ENCODE peak calls at places on chromosomes 12 and 14, in five cellular contexts. One of them, this sample, is unnamed.

GRCh38 chr12:116864371-116865160 is 16.7 kb downstream of the HRK start:
- DNase-seq in stimulated activated CD8-positive, alpha-beta memory T cell treated with anti-CD3 and anti-CD28 coated beads, Interleukin-15, amount 100 ng/mL, for 4 hours: no peak
- DNase-seq in substantia nigra: no peak
- DNase-seq in left cardiac atrium: no peak
- DNase-seq in WTC11: no peak
- DNase-seq in this sample: no peak

GRCh38 chr14:97796511-97796910 is 999.3 kb downstream of the VRK1 start:
- DNase-seq in stimulated activated CD8-positive, alpha-beta memory T cell treated with anti-CD3 and anti-CD28 coated beads, Interleukin-15, amount 100 ng/mL, for 4 hours: no peak
- DNase-seq in substantia nigra: no peak
- DNase-seq in left cardiac atrium: no peak
- DNase-seq in WTC11: no peak
- DNase-seq in this sample: no peak

GRCh38 chr12:119207161-119207560 is 28.4 kb downstream of the HSPB8 start:
- DNase-seq in stimulated activated CD8-positive, alpha-beta memory T cell treated with anti-CD3 and anti-CD28 coated beads, Interleukin-15, amount 100 ng/mL, for 4 hours: no peak
- DNase-seq in substantia nigra: no peak
- DNase-seq in left cardiac atrium: no peak
- DNase-seq in WTC11: no peak
- DNase-seq in this sample: no peak

GRCh38 chr14:81886588-81886987 is 352.9 kb upstream of the SEL1L start:
- DNase-seq in stimulated activated CD8-positive, alpha-beta memory T cell treated with anti-CD3 and anti-CD28 coated beads, Interleukin-15, amount 100 ng/mL, for 4 hours: no peak
- DNase-seq in substantia nigra: no peak
- DNase-seq in left cardiac atrium: no peak
- DNase-seq in WTC11: no peak
- DNase-seq in this sample: no peak

GRCh38 chr14:61528591-61529021 is 166.7 kb upstream of the HIF1A start:
- DNase-seq in stimulated activated CD8-positive, alpha-beta memory T cell treated with anti-CD3 and anti-CD28 coated beads, Interleukin-15, amount 100 ng/mL, for 4 hours: no peak
- DNase-seq in substantia nigra: no peak
- DNase-seq in left cardiac atrium: no peak
- DNase-seq in WTC11: no peak
- DNase-seq in this sample: no peak

GRCh38 chr12:26152507-26153102 is 27.8 kb upstream of the BHLHE41 start:
- DNase-seq in stimulated activated CD8-positive, alpha-beta memory T cell treated with anti-CD3 and anti-CD28 coated beads, Interleukin-15, amount 100 ng/mL, for 4 hours: no peak
- DNase-seq in substantia nigra: no peak
- DNase-seq in left cardiac atrium: no peak
- DNase-seq in WTC11: no peak
- DNase-seq in this sample: no peak

GRCh38 chr12:29103539-29103974 is 45.5 kb upstream of the FAR2 start:
- DNase-seq in stimulated activated CD8-positive, alpha-beta memory T cell treated with anti-CD3 and anti-CD28 coated beads, Interleukin-15, amount 100 ng/mL, for 4 hours: peak; percentile 29
- DNase-seq in substantia nigra: no peak
- DNase-seq in left cardiac atrium: no peak
- DNase-seq in WTC11: no peak
- DNase-seq in this sample: no peak

GRCh38 chr12:116050266-116050665 is 227.2 kb downstream of the MED13L start:
- DNase-seq in stimulated activated CD8-positive, alpha-beta memory T cell treated with anti-CD3 and anti-CD28 coated beads, Interleukin-15, amount 100 ng/mL, for 4 hours: no peak
- DNase-seq in substantia nigra: no peak
- DNase-seq in left cardiac atrium: no peak
- DNase-seq in WTC11: no peak
- DNase-seq in this sample: peak; percentile 46

GRCh38 chr12:129847063-129847462 is 56.8 kb downstream of the TMEM132D start:
- DNase-seq in stimulated activated CD8-positive, alpha-beta memory T cell treated with anti-CD3 and anti-CD28 coated beads, Interleukin-15, amount 100 ng/mL, for 4 hours: no peak
- DNase-seq in substantia nigra: no peak
- DNase-seq in left cardiac atrium: no peak
- DNase-seq in WTC11: no peak
- DNase-seq in this sample: no peak

GRCh38 chr14:104496095-104496494 is 83.5 kb upstream of the C14orf180 start:
- DNase-seq in stimulated activated CD8-positive, alpha-beta memory T cell treated with anti-CD3 and anti-CD28 coated beads, Interleukin-15, amount 100 ng/mL, for 4 hours: no peak
- DNase-seq in substantia nigra: no peak
- DNase-seq in left cardiac atrium: no peak
- DNase-seq in WTC11: no peak
- DNase-seq in this sample: no peak

GRCh38 chr14:91414475-91415342 is 2.9 kb downstream of the CCDC88C start:
- DNase-seq in stimulated activated CD8-positive, alpha-beta memory T cell treated with anti-CD3 and anti-CD28 coated beads, Interleukin-15, amount 100 ng/mL, for 4 hours: no peak
- DNase-seq in substantia nigra: no peak
- DNase-seq in left cardiac atrium: no peak
- DNase-seq in WTC11: no peak
- DNase-seq in this sample: no peak

GRCh38 chr12:79655036-79655435 is 35.7 kb downstream of the PAWR start:
- DNase-seq in stimulated activated CD8-positive, alpha-beta memory T cell treated with anti-CD3 and anti-CD28 coated beads, Interleukin-15, amount 100 ng/mL, for 4 hours: no peak
- DNase-seq in substantia nigra: no peak
- DNase-seq in left cardiac atrium: no peak
- DNase-seq in WTC11: no peak
- DNase-seq in this sample: no peak

GRCh38 chr14:70821916-70822705 is 12.8 kb upstream of the MAP3K9 start:
- DNase-seq in stimulated activated CD8-positive, alpha-beta memory T cell treated with anti-CD3 and anti-CD28 coated beads, Interleukin-15, amount 100 ng/mL, for 4 hours: peak; percentile 39
- DNase-seq in substantia nigra: peak; percentile 35
- DNase-seq in left cardiac atrium: peak; percentile 70
- DNase-seq in WTC11: peak; percentile 60
- DNase-seq in this sample: no peak

GRCh38 chr12:112463478-112463877 is 44.7 kb downstream of the PTPN11 start:
- DNase-seq in stimulated activated CD8-positive, alpha-beta memory T cell treated with anti-CD3 and anti-CD28 coated beads, Interleukin-15, amount 100 ng/mL, for 4 hours: no peak
- DNase-seq in substantia nigra: no peak
- DNase-seq in left cardiac atrium: no peak
- DNase-seq in WTC11: no peak
- DNase-seq in this sample: no peak

GRCh38 chr12:132327351-132328171 is 1.8 kb downstream of the GALNT9 start:
- DNase-seq in stimulated activated CD8-positive, alpha-beta memory T cell treated with anti-CD3 and anti-CD28 coated beads, Interleukin-15, amount 100 ng/mL, for 4 hours: peak; percentile 52
- DNase-seq in substantia nigra: peak; percentile 22
- DNase-seq in left cardiac atrium: peak; percentile 68
- DNase-seq in WTC11: no peak
- DNase-seq in this sample: no peak

GRCh38 chr12:87511371-87511770 is 517.8 kb downstream of the C12orf50 start:
- DNase-seq in stimulated activated CD8-positive, alpha-beta memory T cell treated with anti-CD3 and anti-CD28 coated beads, Interleukin-15, amount 100 ng/mL, for 4 hours: no peak
- DNase-seq in substantia nigra: no peak
- DNase-seq in left cardiac atrium: no peak
- DNase-seq in WTC11: no peak
- DNase-seq in this sample: no peak

GRCh38 chr12:3662516-3662915 is 90.4 kb downstream of the CRACR2A start:
- DNase-seq in stimulated activated CD8-positive, alpha-beta memory T cell treated with anti-CD3 and anti-CD28 coated beads, Interleukin-15, amount 100 ng/mL, for 4 hours: no peak
- DNase-seq in substantia nigra: no peak
- DNase-seq in left cardiac atrium: no peak
- DNase-seq in WTC11: no peak
- DNase-seq in this sample: no peak

GRCh38 chr14:53550776-53551175 is 397.7 kb upstream of the DDHD1 start:
- DNase-seq in stimulated activated CD8-positive, alpha-beta memory T cell treated with anti-CD3 and anti-CD28 coated beads, Interleukin-15, amount 100 ng/mL, for 4 hours: no peak
- DNase-seq in substantia nigra: no peak
- DNase-seq in left cardiac atrium: no peak
- DNase-seq in WTC11: no peak
- DNase-seq in this sample: no peak

GRCh38 chr12:3302406-3303041 is 188.5 kb upstream of the PRMT8 start:
- DNase-seq in stimulated activated CD8-positive, alpha-beta memory T cell treated with anti-CD3 and anti-CD28 coated beads, Interleukin-15, amount 100 ng/mL, for 4 hours: no peak
- DNase-seq in substantia nigra: no peak
- DNase-seq in left cardiac atrium: no peak
- DNase-seq in WTC11: no peak
- DNase-seq in this sample: no peak

GRCh38 chr12:11814362-11814761 is 164.9 kb downstream of the ETV6 start:
- DNase-seq in stimulated activated CD8-positive, alpha-beta memory T cell treated with anti-CD3 and anti-CD28 coated beads, Interleukin-15, amount 100 ng/mL, for 4 hours: no peak
- DNase-seq in substantia nigra: no peak
- DNase-seq in left cardiac atrium: no peak
- DNase-seq in WTC11: no peak
- DNase-seq in this sample: no peak

GRCh38 chr12:4434721-4435425 is 10.7 kb downstream of the FGF6 start:
- DNase-seq in stimulated activated CD8-positive, alpha-beta memory T cell treated with anti-CD3 and anti-CD28 coated beads, Interleukin-15, amount 100 ng/mL, for 4 hours: no peak
- DNase-seq in substantia nigra: no peak
- DNase-seq in left cardiac atrium: no peak
- DNase-seq in WTC11: no peak
- DNase-seq in this sample: no peak

GRCh38 chr12:47818701-47819543 is 781 bp downstream of the HDAC7 start:
- DNase-seq in stimulated activated CD8-positive, alpha-beta memory T cell treated with anti-CD3 and anti-CD28 coated beads, Interleukin-15, amount 100 ng/mL, for 4 hours: no peak
- DNase-seq in substantia nigra: peak; percentile 65
- DNase-seq in left cardiac atrium: peak; percentile 79
- DNase-seq in WTC11: peak; percentile 77
- DNase-seq in this sample: peak; percentile 50

GRCh38 chr12:14167005-14167628 is 185.7 kb upstream of the GRIN2B start:
- DNase-seq in stimulated activated CD8-positive, alpha-beta memory T cell treated with anti-CD3 and anti-CD28 coated beads, Interleukin-15, amount 100 ng/mL, for 4 hours: no peak
- DNase-seq in substantia nigra: peak; percentile 12
- DNase-seq in left cardiac atrium: no peak
- DNase-seq in WTC11: peak; percentile 61
- DNase-seq in this sample: peak; percentile 62

GRCh38 chr12:51972849-51973273 is 21.4 kb downstream of the ACVR1B start:
- DNase-seq in stimulated activated CD8-positive, alpha-beta memory T cell treated with anti-CD3 and anti-CD28 coated beads, Interleukin-15, amount 100 ng/mL, for 4 hours: peak; percentile 38
- DNase-seq in substantia nigra: peak; percentile 13
- DNase-seq in left cardiac atrium: peak; percentile 71
- DNase-seq in WTC11: no peak
- DNase-seq in this sample: peak; percentile 35

GRCh38 chr14:51576112-51576420 is 75.6 kb upstream of the FRMD6 start:
- DNase-seq in stimulated activated CD8-positive, alpha-beta memory T cell treated with anti-CD3 and anti-CD28 coated beads, Interleukin-15, amount 100 ng/mL, for 4 hours: no peak
- DNase-seq in substantia nigra: no peak
- DNase-seq in left cardiac atrium: no peak
- DNase-seq in WTC11: no peak
- DNase-seq in this sample: no peak

GRCh38 chr14:83294941-83295340 is 1761.3 kb upstream of the SEL1L start:
- DNase-seq in stimulated activated CD8-positive, alpha-beta memory T cell treated with anti-CD3 and anti-CD28 coated beads, Interleukin-15, amount 100 ng/mL, for 4 hours: no peak
- DNase-seq in substantia nigra: no peak
- DNase-seq in left cardiac atrium: no peak
- DNase-seq in WTC11: no peak
- DNase-seq in this sample: no peak

This sample was measured in tibial nerve.